ENCODE peak calls at places on chromosomes 16 and 17, in six cellular contexts. D is activated CD8-positive, alpha-beta T cell treated with anti-CD3 and anti-CD28 coated beads for 36 hours; Z is lung; Y is HCT116; S is fibroblast of pulmonary artery; U is pancreas. N is an unnamed sample.

GRCh38 chr16:87850009-87851006 is 19.0 kb downstream of the SLC7A5 start:
- DNase-seq in U (peak), Z (peak), Y (no peak), S (peak), D (peak), N (no peak)

GRCh38 chr17:45425125-45425983 is 7.3 kb downstream of the ARHGAP27 start:
- DNase-seq in D (no peak), Y (peak), U (peak), Z (peak), S (peak), N (no peak)

GRCh38 chr16:89805136-89805905 is 11.1 kb downstream of the FANCA start:
- DNase-seq in Z (no peak), S (peak), D (no peak), Y (no peak), U (no peak), N (no peak)

GRCh38 chr17:58535431-58535830 is 21.0 kb upstream of the MTMR4 start:
- DNase-seq in D (no peak), S (peak), Z (no peak), Y (peak), U (no peak), N (no peak)

GRCh38 chr16:80047796-80048649 is 447.5 kb upstream of the MAF start:
- DNase-seq in D (no peak), U (no peak), Y (no peak), Z (no peak), S (no peak), N (no peak)

GRCh38 chr16:27625050-27625697 is 75.2 kb downstream of the KATNIP start:
- DNase-seq in D (no peak), S (peak), Z (no peak), Y (no peak), U (no peak), N (no peak)

GRCh38 chr17:44206825-44207155 is 7.1 kb upstream of the ATXN7L3 start:
- DNase-seq in S (no peak), Y (no peak), Z (no peak), D (no peak), U (no peak), N (no peak)

GRCh38 chr16:8403978-8404738 is 186.2 kb downstream of the TMEM114 start:
- DNase-seq in Y (no peak), Z (no peak), S (no peak), U (no peak), D (no peak), N (no peak)

GRCh38 chr17:78105551-78105950 is 23.0 kb downstream of the TMC6 start:
- DNase-seq in D (no peak), Y (no peak), U (no peak), Z (no peak), S (no peak), N (no peak)

GRCh38 chr17:42253173-42253545 is 23.0 kb downstream of the STAT5B start:
- DNase-seq in Z (no peak), U (no peak), Y (no peak), D (no peak), S (no peak), N (no peak)

GRCh38 chr17:48010193-48010592 is 27.4 kb downstream of the COPZ2 start:
- DNase-seq in D (no peak), Y (no peak), S (no peak), Z (no peak), U (no peak), N (no peak)

GRCh38 chr16:68592466-68593337 is 52.4 kb upstream of the CDH3 start:
- DNase-seq in D (peak), U (no peak), S (peak), Z (no peak), Y (no peak), N (no peak)
- TF ChIP-seq CTCF in D (peak), U (no peak), S (peak), Z (no peak), Y (peak), N (peak)

GRCh38 chr17:76530489-76530814 is 7.1 kb downstream of the CYGB start:
- DNase-seq in U (no peak), Z (no peak), Y (no peak), D (no peak), S (no peak), N (no peak)

GRCh38 chr17:76528156-76528527 is 9.4 kb downstream of the CYGB start:
- DNase-seq in U (no peak), Y (no peak), D (no peak), Z (no peak), S (no peak), N (no peak)

GRCh38 chr17:76528528-76529223 is 8.8 kb downstream of the CYGB start:
- DNase-seq in Z (no peak), D (no peak), Y (no peak), U (no peak), S (peak), N (no peak)

GRCh38 chr17:76529643-76530488 is 7.6 kb downstream of the CYGB start:
- DNase-seq in Z (peak), D (no peak), U (peak), Y (no peak), S (peak), N (no peak)

GRCh38 chr17:76529224-76529642 is 8.3 kb downstream of the CYGB start:
- DNase-seq in S (peak), D (no peak), U (no peak), Z (peak), Y (no peak), N (no peak)
- TF ChIP-seq CTCF in S (no peak), D (no peak), U (no peak), Z (no peak), Y (no peak), N (no peak)

GRCh38 chr17:2708585-2709172 is 2.9 kb downstream of the CLUH start:
- DNase-seq in U (peak), D (no peak), Z (no peak), S (no peak), Y (no peak), N (no peak)
- TF ChIP-seq CTCF in U (no peak), D (no peak), Z (no peak), S (no peak), Y (no peak), N (no peak)

DNA sequence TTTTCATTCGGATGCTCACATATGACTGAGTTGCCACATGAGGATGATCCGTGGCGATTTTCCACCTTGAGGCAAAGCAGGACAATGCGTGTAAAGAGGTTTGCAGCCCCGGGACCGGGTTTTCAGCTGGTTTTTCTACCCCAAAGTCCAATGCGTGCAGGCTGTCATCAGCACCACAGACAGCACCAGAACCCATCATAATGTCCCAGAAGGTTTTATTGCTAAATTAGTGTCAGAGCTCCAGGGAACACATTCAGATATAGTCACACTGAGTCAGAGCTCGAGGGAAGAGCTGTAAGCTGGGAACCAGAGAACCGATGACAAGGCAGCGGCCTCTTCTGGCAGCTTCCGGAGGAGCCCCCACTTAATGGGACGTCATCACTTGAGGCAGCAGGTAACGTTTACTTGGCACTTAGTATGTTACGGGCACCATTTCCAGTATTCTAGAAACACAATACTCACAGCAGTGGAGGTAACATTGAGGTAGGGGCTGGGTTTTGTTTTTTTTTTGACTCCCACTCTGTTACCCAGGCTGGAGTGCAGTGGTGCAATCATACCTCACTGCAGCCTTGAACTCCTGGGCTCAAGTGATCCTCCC is 8.9 kb upstream of the NAGPA start:
- DNase-seq in S (no peak), U (peak), Z (no peak), Y (peak), D (no peak), N (no peak)
- TF ChIP-seq CTCF in S (no peak), U (no peak), Z (no peak), Y (peak), D (no peak), N (peak)

GRCh38 chr17:38617074-38617860 is 11.5 kb upstream of the SRCIN1 start:
- DNase-seq in Z (no peak), Y (no peak), S (no peak), U (no peak), D (no peak), N (no peak)
- TF ChIP-seq CTCF in Z (no peak), Y (no peak), S (no peak), U (no peak), D (no peak), N (no peak)